ENCODE peak calls at places on chromosomes 16 and 17, in four cellular contexts. S is upper lobe of right lung; F is AG04450; V is CD8-positive, alpha-beta T cell. O is an unnamed sample. For H3K27me3, the result is how much of the 10 kb centered on the place peaks cover.

GRCh38 chr16:30977502-30977901 is 7.5 kb upstream of the HSD3B7 start:
- DNase-seq in S (no peak), F (no peak), V (no peak), O (no peak)

GRCh38 chr17:29617125-29617480 is 5.6 kb downstream of the CORO6 start:
- DNase-seq in S (peak), F (no peak), V (peak), O (no peak)

GRCh38 chr16:21611178-21611545 is 11.8 kb downstream of the METTL9 start:
- DNase-seq in S (no peak), F (no peak), V (no peak), O (no peak)

GRCh38 chr16:66440271-66440802 is 13.2 kb downstream of the BEAN1 start:
- DNase-seq in S (no peak), F (no peak), V (no peak), O (no peak)

GRCh38 chr17:3534881-3535252 is 22.7 kb downstream of the TRPV3 start:
- DNase-seq in S (no peak), F (no peak), V (no peak), O (no peak)

GRCh38 chr17:66290097-66290722 is 12.2 kb upstream of the PRKCA start:
- DNase-seq in S (no peak), F (no peak), V (no peak), O (no peak)

GRCh38 chr17:63718981-63719380 is 19.1 kb upstream of the LIMD2 start:
- DNase-seq in S (no peak), F (no peak), V (no peak), O (no peak)

GRCh38 chr16:77171750-77172635 is 19.0 kb upstream of the MON1B start:
- DNase-seq in S (no peak), F (peak), V (no peak), O (no peak)

GRCh38 chr17:14205992-14206461 is 30.6 kb downstream of the CDRT15 start:
- DNase-seq in S (peak), F (no peak), V (peak), O (no peak)

GRCh38 chr16:4339909-4340308 is 11.2 kb downstream of the PAM16 start:
- DNase-seq in S (peak), F (peak), V (no peak), O (no peak)

GRCh38 chr17:8146381-8147140 is 5.6 kb downstream of the PER1 start:
- DNase-seq in S (peak), F (no peak), V (no peak), O (no peak)
- H3K4me3 ChIP-seq in S (no peak), F (no peak), V (no peak), O (no peak)

GRCh38 chr16:56993204-56993603 is 3.8 kb downstream of the NLRC5 start:
- DNase-seq in S (no peak), F (no peak), V (no peak), O (no peak)
- H3K27me3 ChIP-seq in S (under half), F (under half), V (under half), O (under half)

DNA sequence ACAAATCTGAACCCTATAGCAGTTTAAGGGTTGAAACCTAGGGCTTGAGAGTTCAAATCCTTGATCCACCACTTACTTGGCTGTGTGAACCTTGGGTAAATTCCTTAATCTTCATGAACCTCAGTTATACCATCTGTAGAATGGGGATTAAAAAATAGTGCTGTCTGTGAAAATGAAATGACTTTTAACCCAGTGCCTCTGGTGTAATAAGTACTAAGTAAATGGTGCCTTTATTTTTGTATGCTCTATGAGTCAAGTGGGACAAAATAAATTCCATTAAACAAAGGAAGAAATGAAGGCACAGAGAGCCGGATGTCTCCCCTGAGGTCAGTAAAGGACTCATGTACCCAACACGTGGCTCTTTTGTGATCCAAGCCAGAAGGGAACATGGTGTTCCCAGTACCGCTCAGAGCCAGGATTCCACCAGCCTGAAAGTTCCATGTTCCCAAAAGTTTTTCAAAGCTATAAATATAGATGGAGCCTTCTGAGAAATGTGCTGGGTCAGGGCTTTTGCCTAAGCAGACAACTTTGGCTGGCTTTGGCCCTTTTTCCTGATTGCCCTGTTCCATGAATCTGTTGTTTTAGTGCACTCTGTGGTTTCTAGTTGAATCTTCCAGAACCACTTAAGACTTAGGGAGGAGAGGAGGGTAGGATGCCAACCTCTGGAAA is 128.7 kb upstream of the HS3ST2 start:
- DNase-seq in S (no peak), F (no peak), V (no peak), O (no peak)
- H3K4me3 ChIP-seq in S (no peak), F (no peak), V (no peak), O (no peak)

GRCh38 chr16:85969159-85969558 is 70.2 kb downstream of the IRF8 start:
- DNase-seq in S (no peak), F (no peak), V (no peak), O (no peak)
- H3K27me3 ChIP-seq in S (under half), F (under half), V (under half), O (under half)

GRCh38 chr17:61205931-61206330 is 193.7 kb upstream of the TBX2 start:
- DNase-seq in S (no peak), F (no peak), V (no peak), O (no peak)
- H3K4me3 ChIP-seq in S (no peak), F (no peak), V (no peak), O (no peak)

GRCh38 chr16:86573215-86573614 is 5.1 kb upstream of the FOXL1 start:
- DNase-seq in S (no peak), F (no peak), V (no peak), O (no peak)

GRCh38 chr16:86573646-86574508 is 4.5 kb upstream of the FOXL1 start:
- DNase-seq in S (no peak), F (no peak), V (no peak), O (no peak)

GRCh38 chr16:86575095-86575685 is 3.2 kb upstream of the FOXL1 start:
- DNase-seq in S (no peak), F (no peak), V (no peak), O (no peak)

GRCh38 chr16:86575754-86576557 is 2.4 kb upstream of the FOXL1 start:
- DNase-seq in S (no peak), F (peak), V (no peak), O (no peak)

DNA sequence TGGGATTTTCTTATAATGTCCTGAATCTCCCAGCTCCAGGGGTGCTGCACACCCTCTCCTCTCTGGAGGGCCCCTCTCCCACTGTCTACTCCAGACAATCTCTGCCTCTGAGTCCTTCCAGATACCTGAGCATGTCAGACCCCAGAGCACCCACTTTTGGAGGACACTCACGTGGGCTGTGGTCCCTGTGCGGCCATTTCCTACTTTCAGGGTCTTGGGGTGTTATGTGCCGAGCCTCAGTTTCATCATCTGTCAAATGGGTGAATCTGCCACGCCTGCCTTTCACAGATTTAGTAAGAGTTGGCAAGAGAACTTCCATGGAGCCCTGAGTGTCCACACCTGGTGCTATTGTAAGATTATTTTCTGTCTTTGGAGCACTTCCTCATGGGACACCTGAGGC is 3.7 kb upstream of the FOXL1 start:
- DNase-seq in S (no peak), F (no peak), V (no peak), O (no peak)
- H3K27me3 ChIP-seq in S (half or more), F (under half), V (under half), O (half or more)

GRCh38 chr17:81003711-81004335 is 12.2 kb downstream of the CHMP6 start:
- DNase-seq in S (peak), F (no peak), V (no peak), O (no peak)
- H3K4me3 ChIP-seq in S (peak), F (peak), V (peak), O (peak)

GRCh38 chr17:49442051-49442450 is 27.4 kb upstream of the PHB1 start:
- DNase-seq in S (no peak), F (no peak), V (no peak), O (no peak)
- H3K27me3 ChIP-seq in S (under half), F (half or more), V (under half), O (under half)

GRCh38 chr16:19169081-19169639 is 1.1 kb downstream of the SYT17 start:
- DNase-seq in S (no peak), F (no peak), V (no peak), O (no peak)
- H3K4me3 ChIP-seq in S (peak), F (no peak), V (no peak), O (peak)